ENCODE peak calls at places on chromosomes 11 and 22, in eight cellular contexts. O is HCT116, B is A549, A is K562, G is SK-N-SH, H is HepG2, K is HL-60, F is Panc1. Q is an unnamed sample.

GRCh38 chr11:95877288-95877687 is 46.6 kb downstream of the MTMR2 start:
- DNase-seq in B (no peak), K (no peak), G (no peak), O (no peak), A (no peak), F (no peak), H (no peak), Q (no peak)

GRCh38 chr11:100556781-100557180 is 130.3 kb upstream of the ARHGAP42 start:
- DNase-seq in F (no peak), H (no peak), O (no peak), K (no peak), G (no peak), A (no peak), B (no peak), Q (no peak)

GRCh38 chr11:106288057-106288456 is 210.6 kb downstream of the AASDHPPT start:
- DNase-seq in F (no peak), G (no peak), A (no peak), K (no peak), H (no peak), O (no peak), B (no peak), Q (no peak)

GRCh38 chr11:64763804-64764611 is 4.2 kb upstream of the PYGM start:
- DNase-seq in B (no peak), K (no peak), G (no peak), F (no peak), O (no peak), H (no peak), A (no peak), Q (no peak)

GRCh38 chr11:93740031-93740801 is 1.1 kb downstream of the TAF1D start:
- DNase-seq in A (peak), G (no peak), O (no peak), H (peak), K (no peak), F (no peak), B (peak), Q (peak)

GRCh38 chr11:83717551-83717950 is 431.4 kb upstream of the CCDC90B start:
- DNase-seq in F (no peak), H (no peak), A (no peak), K (no peak), B (no peak), O (no peak), G (no peak), Q (peak)

GRCh38 chr11:135027461-135027860 is 615.4 kb upstream of the B3GAT1 start:
- DNase-seq in K (no peak), H (peak), O (no peak), A (peak), B (no peak), G (no peak), F (no peak), Q (peak)

GRCh38 chr11:110565344-110565684 is 135.6 kb downstream of the FDX1 start:
- DNase-seq in A (peak), B (peak), O (peak), F (no peak), G (no peak), H (peak), K (peak), Q (peak)

GRCh38 chr11:73570415-73571114 is 27.3 kb downstream of the FAM168A start:
- DNase-seq in G (no peak), H (no peak), O (peak), K (no peak), F (peak), A (no peak), B (peak), Q (no peak)

GRCh38 chr11:21911046-21911445 is 281.8 kb upstream of the ANO5 start:
- DNase-seq in B (no peak), A (no peak), H (no peak), F (no peak), O (no peak), G (no peak), K (no peak), Q (no peak)

GRCh38 chr11:102990145-102990544 is 34.6 kb upstream of the MMP13 start:
- DNase-seq in K (no peak), H (no peak), A (no peak), B (no peak), F (no peak), O (no peak), G (no peak), Q (no peak)

DNA sequence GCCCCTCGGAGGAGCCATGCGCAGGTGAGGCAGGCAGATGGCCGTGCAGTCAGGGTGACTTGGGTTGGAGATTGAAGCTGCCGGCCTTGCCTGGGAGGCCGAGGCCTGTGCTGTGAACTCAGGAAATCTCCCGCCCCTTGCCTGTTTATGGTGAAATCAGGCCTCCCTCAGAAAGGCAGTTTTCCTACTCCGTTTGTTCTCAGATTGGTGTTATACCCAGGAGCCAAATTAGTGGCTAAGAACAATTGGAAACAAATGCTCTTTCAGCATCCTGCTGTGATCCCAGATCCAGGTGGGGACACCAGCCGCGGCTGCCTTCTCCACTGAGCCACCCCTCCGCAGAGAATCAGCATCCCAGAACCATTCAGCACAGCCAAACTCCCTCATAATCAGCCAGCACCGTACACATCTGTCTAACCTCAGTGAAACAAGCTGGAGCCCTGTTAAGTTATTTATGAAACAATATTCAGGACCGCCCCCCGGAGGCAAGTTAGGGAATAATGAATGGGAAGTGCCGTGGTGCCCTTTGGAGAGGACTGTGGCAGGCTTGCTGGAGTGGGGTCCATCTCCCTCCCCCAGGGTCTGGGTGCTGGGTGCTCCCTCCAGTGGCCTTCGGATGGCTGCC is 60.0 kb downstream of the PKNOX2 start:
- DNase-seq in B (no peak), G (peak), A (peak), F (no peak), O (peak), H (peak), K (no peak), Q (peak)
- TF ChIP-seq REST in B (no peak), G (no peak), A (no peak), F (no peak), O (no peak), H (no peak), K (no peak), Q (no peak)

GRCh38 chr11:81959341-81959740 is 774.3 kb downstream of the FAM181B start:
- DNase-seq in B (no peak), K (no peak), A (no peak), G (no peak), H (no peak), F (no peak), O (no peak), Q (peak)
- TF ChIP-seq REST in B (no peak), K (no peak), A (no peak), G (no peak), H (no peak), F (no peak), O (no peak), Q (no peak)

GRCh38 chr11:20111871-20112270 is 48.4 kb downstream of the DBX1 start:
- DNase-seq in K (no peak), O (no peak), H (no peak), B (no peak), F (no peak), G (no peak), A (no peak), Q (no peak)

GRCh38 chr11:20110908-20111669 is 49.2 kb downstream of the DBX1 start:
- DNase-seq in B (peak), G (peak), F (peak), A (peak), H (peak), K (peak), O (peak), Q (peak)

GRCh38 chr11:20114588-20114987 is 45.7 kb downstream of the DBX1 start:
- DNase-seq in B (no peak), A (no peak), F (no peak), H (no peak), K (no peak), G (no peak), O (no peak), Q (no peak)

GRCh38 chr11:20112291-20113146 is 47.8 kb downstream of the DBX1 start:
- DNase-seq in G (peak), F (peak), A (peak), O (peak), B (peak), K (peak), H (no peak), Q (no peak)

DNA sequence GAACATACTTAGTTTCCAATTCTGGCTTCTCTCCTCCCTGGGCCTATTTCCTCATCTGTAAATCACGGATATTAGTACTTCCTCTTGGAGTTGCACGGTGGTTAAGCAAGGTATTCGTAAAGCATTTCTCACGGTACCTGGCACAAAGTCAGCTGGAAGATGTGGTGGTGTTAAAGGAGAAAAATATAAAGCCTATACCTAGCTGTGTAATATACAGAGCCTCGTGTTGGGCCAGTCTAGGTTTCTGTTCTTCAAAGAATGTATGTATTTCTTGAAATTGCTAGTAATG is 47.2 kb downstream of the DBX1 start:
- DNase-seq in K (no peak), B (no peak), G (no peak), H (no peak), F (no peak), A (no peak), O (no peak), Q (no peak)
- TF ChIP-seq REST in K (no peak), B (no peak), G (no peak), H (no peak), F (no peak), A (no peak), O (no peak), Q (no peak)

GRCh38 chr11:109229682-109230081 is 192.3 kb upstream of the C11orf87 start:
- DNase-seq in B (no peak), H (no peak), O (no peak), G (no peak), A (no peak), F (no peak), K (no peak), Q (no peak)
- TF ChIP-seq REST in B (no peak), H (no peak), O (no peak), G (no peak), A (no peak), F (no peak), K (no peak), Q (no peak)

GRCh38 chr11:57315491-57315890 is 9.3 kb downstream of the TNKS1BP1 start:
- DNase-seq in H (no peak), B (no peak), O (no peak), G (no peak), F (no peak), K (no peak), A (peak), Q (peak)
- TF ChIP-seq REST in H (no peak), B (no peak), O (no peak), G (no peak), F (no peak), K (no peak), A (no peak), Q (no peak)

GRCh38 chr11:15288801-15289342 is 174.1 kb downstream of the INSC start:
- DNase-seq in G (peak), K (no peak), A (no peak), B (no peak), F (no peak), H (no peak), O (no peak), Q (no peak)
- TF ChIP-seq REST in G (no peak), K (no peak), A (no peak), B (no peak), F (no peak), H (no peak), O (no peak), Q (no peak)

GRCh38 chr22:25483931-25484330 is 80.5 kb upstream of the GRK3 start:
- DNase-seq in K (no peak), A (no peak), H (no peak), O (no peak), G (no peak), B (no peak), F (no peak), Q (no peak)

GRCh38 chr22:25485626-25486545 is 78.6 kb upstream of the GRK3 start:
- DNase-seq in G (no peak), B (no peak), A (no peak), K (no peak), F (no peak), O (no peak), H (no peak), Q (no peak)

GRCh38 chr22:25484498-25484897 is 80.0 kb upstream of the GRK3 start:
- DNase-seq in K (no peak), G (no peak), A (no peak), H (no peak), B (no peak), F (no peak), O (no peak), Q (no peak)

GRCh38 chr22:25482868-25483639 is 81.4 kb upstream of the GRK3 start:
- DNase-seq in F (no peak), O (no peak), B (no peak), K (no peak), H (no peak), G (no peak), A (no peak), Q (no peak)

GRCh38 chr22:25484916-25485315 is 79.6 kb upstream of the GRK3 start:
- DNase-seq in G (no peak), B (no peak), O (no peak), H (no peak), A (no peak), F (no peak), K (no peak), Q (no peak)
- TF ChIP-seq REST in G (no peak), B (no peak), O (no peak), H (no peak), A (no peak), F (no peak), K (no peak), Q (no peak)

DNA sequence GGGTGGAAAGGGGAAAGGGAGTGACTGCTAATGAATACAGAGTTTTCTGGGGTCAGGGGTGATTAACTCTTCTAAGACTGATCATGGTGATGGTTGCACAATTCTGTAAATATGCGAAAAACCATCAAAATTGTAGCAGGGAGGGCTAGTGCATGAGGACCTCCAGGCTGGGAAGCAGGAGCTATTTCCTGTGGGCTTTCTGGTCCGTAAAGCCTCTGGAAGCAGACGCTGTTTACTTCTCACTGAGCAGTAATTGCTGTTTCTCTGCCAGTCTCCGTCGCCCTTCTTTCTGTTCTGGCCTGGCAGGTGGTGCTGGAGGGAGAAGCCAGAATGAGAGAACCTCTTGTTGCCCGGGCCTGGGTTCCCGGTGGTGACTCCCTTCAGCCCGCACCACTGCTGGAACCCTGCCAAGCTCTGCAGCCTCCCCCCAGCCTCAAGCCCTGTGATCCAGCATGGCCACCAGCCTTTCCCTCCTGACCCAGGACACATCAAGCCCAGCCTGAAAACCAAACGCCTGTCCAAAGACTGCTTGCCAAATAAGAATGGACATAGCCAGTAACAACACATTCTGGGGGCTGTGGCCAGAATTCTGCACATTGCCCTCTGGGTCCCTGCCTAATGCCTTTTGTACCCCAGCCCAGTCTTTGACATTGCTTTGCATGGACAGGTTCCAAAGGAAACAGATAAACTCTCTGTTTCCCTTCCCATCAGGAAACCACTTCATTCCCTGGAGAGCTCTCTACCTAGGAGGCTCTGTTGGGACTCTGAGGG is 201.0 kb upstream of the NAV2 start:
- DNase-seq in B (no peak), K (no peak), G (no peak), O (no peak), H (no peak), F (no peak), A (no peak), Q (no peak)
- TF ChIP-seq REST in B (no peak), K (no peak), G (no peak), O (no peak), H (no peak), F (no peak), A (no peak), Q (no peak)

DNA sequence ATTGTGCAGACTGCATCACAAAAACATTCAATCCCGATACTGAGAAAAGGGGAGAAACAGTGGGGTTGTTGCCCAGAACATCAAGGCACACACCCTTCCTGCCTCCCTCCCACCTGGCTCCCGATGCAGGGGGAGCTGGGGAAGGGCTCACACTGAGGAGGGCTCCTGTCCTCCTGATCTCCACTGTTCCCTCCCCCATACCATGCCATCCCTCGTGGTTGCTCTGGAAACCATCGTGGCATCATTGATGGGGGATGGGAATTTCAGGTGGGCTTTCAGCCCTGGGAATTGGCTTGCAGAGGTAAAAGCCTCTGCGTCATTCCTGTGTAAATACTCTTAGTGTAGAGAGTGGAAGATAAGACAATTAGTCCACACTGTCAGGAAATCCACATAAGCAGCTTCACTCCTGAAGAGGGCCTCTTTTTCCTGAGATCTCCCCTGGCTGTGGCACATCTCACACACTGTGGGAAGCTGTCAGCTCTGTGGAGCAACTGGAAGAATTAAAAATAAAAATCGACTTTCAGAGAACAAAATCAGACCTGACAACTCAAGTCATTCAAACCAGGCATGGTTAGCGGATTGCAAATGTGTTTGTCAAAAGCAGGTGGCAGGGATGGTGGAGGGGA is 176.0 kb downstream of the CHST1 start:
- DNase-seq in O (no peak), G (no peak), K (no peak), H (no peak), B (no peak), A (no peak), F (no peak), Q (peak)
- TF ChIP-seq REST in O (no peak), G (no peak), K (no peak), H (no peak), B (no peak), A (no peak), F (no peak), Q (no peak)